ENCODE peak calls at places on chromosomes 16 and 17, in eight cellular contexts. One of them, this sample, is unnamed.

GRCh38 chr16:17635183-17635582 is 164.4 kb upstream of the XYLT1 start:
- DNase-seq in astrocyte of the spinal cord: no peak
- DNase-seq in effector memory CD4-positive, alpha-beta T cell: no peak
- DNase-seq in T-helper 1 cell: no peak
- DNase-seq in stimulated activated CD4-positive, alpha-beta T cell treated with anti-CD3 and anti-CD28 coated beads, Interleukin-15, amount 100 ng/mL, for 24 hours: no peak
- DNase-seq in GM23248: no peak
- DNase-seq in anterior cingulate cortex: no peak
- DNase-seq in H54: no peak
- DNase-seq in this sample: no peak

GRCh38 chr16:88289549-88290344 is 93.0 kb upstream of the ZNF469 start:
- DNase-seq in anterior cingulate cortex: no peak
- DNase-seq in astrocyte of the spinal cord: no peak
- DNase-seq in T-helper 1 cell: no peak
- DNase-seq in H54: no peak
- DNase-seq in stimulated activated CD4-positive, alpha-beta T cell treated with anti-CD3 and anti-CD28 coated beads, Interleukin-15, amount 100 ng/mL, for 24 hours: no peak
- DNase-seq in effector memory CD4-positive, alpha-beta T cell: no peak
- DNase-seq in GM23248: peak
- DNase-seq in this sample: no peak

GRCh38 chr17:21213491-21214014 is 408 bp downstream of the TMEM11 start:
- DNase-seq in stimulated activated CD4-positive, alpha-beta T cell treated with anti-CD3 and anti-CD28 coated beads, Interleukin-15, amount 100 ng/mL, for 24 hours: peak
- DNase-seq in T-helper 1 cell: no peak
- DNase-seq in H54: peak
- DNase-seq in anterior cingulate cortex: no peak
- DNase-seq in effector memory CD4-positive, alpha-beta T cell: peak
- DNase-seq in GM23248: peak
- DNase-seq in astrocyte of the spinal cord: no peak
- DNase-seq in this sample: no peak

GRCh38 chr17:431494-431893 is 78.9 kb upstream of the RPH3AL start:
- DNase-seq in anterior cingulate cortex: no peak
- DNase-seq in GM23248: no peak
- DNase-seq in T-helper 1 cell: no peak
- DNase-seq in astrocyte of the spinal cord: no peak
- DNase-seq in H54: no peak
- DNase-seq in stimulated activated CD4-positive, alpha-beta T cell treated with anti-CD3 and anti-CD28 coated beads, Interleukin-15, amount 100 ng/mL, for 24 hours: no peak
- DNase-seq in effector memory CD4-positive, alpha-beta T cell: no peak
- DNase-seq in this sample: no peak

GRCh38 chr17:29592850-29593545 is at the start of gene ANKRD13B:
- DNase-seq in H54: no peak
- DNase-seq in effector memory CD4-positive, alpha-beta T cell: no peak
- DNase-seq in stimulated activated CD4-positive, alpha-beta T cell treated with anti-CD3 and anti-CD28 coated beads, Interleukin-15, amount 100 ng/mL, for 24 hours: peak
- DNase-seq in anterior cingulate cortex: peak
- DNase-seq in GM23248: peak
- DNase-seq in T-helper 1 cell: peak
- DNase-seq in astrocyte of the spinal cord: no peak
- DNase-seq in this sample: peak

GRCh38 chr17:75834279-75834920 is 9.8 kb downstream of the UNC13D start:
- DNase-seq in astrocyte of the spinal cord: no peak
- DNase-seq in stimulated activated CD4-positive, alpha-beta T cell treated with anti-CD3 and anti-CD28 coated beads, Interleukin-15, amount 100 ng/mL, for 24 hours: no peak
- DNase-seq in anterior cingulate cortex: no peak
- DNase-seq in GM23248: no peak
- DNase-seq in effector memory CD4-positive, alpha-beta T cell: no peak
- DNase-seq in H54: no peak
- DNase-seq in T-helper 1 cell: no peak
- DNase-seq in this sample: no peak

GRCh38 chr17:82817947-82818346 is 21.9 kb downstream of the ZNF750 start:
- DNase-seq in stimulated activated CD4-positive, alpha-beta T cell treated with anti-CD3 and anti-CD28 coated beads, Interleukin-15, amount 100 ng/mL, for 24 hours: no peak
- DNase-seq in anterior cingulate cortex: no peak
- DNase-seq in GM23248: peak
- DNase-seq in astrocyte of the spinal cord: peak
- DNase-seq in T-helper 1 cell: no peak
- DNase-seq in effector memory CD4-positive, alpha-beta T cell: no peak
- DNase-seq in H54: no peak
- DNase-seq in this sample: no peak

GRCh38 chr17:80111702-80112470 is 10.5 kb downstream of the GAA start:
- DNase-seq in T-helper 1 cell: no peak
- DNase-seq in stimulated activated CD4-positive, alpha-beta T cell treated with anti-CD3 and anti-CD28 coated beads, Interleukin-15, amount 100 ng/mL, for 24 hours: no peak
- DNase-seq in H54: no peak
- DNase-seq in anterior cingulate cortex: no peak
- DNase-seq in effector memory CD4-positive, alpha-beta T cell: no peak
- DNase-seq in astrocyte of the spinal cord: no peak
- DNase-seq in GM23248: no peak
- DNase-seq in this sample: no peak

GRCh38 chr17:48715496-48716399 is 6.6 kb downstream of the PRAC1 start:
- DNase-seq in astrocyte of the spinal cord: no peak
- DNase-seq in anterior cingulate cortex: no peak
- DNase-seq in GM23248: no peak
- DNase-seq in T-helper 1 cell: no peak
- DNase-seq in stimulated activated CD4-positive, alpha-beta T cell treated with anti-CD3 and anti-CD28 coated beads, Interleukin-15, amount 100 ng/mL, for 24 hours: no peak
- DNase-seq in H54: no peak
- DNase-seq in effector memory CD4-positive, alpha-beta T cell: no peak
- DNase-seq in this sample: no peak

GRCh38 chr17:44987194-44987882 is 19.2 kb upstream of the C1QL1 start:
- DNase-seq in astrocyte of the spinal cord: no peak
- DNase-seq in T-helper 1 cell: no peak
- DNase-seq in stimulated activated CD4-positive, alpha-beta T cell treated with anti-CD3 and anti-CD28 coated beads, Interleukin-15, amount 100 ng/mL, for 24 hours: no peak
- DNase-seq in H54: no peak
- DNase-seq in anterior cingulate cortex: no peak
- DNase-seq in GM23248: peak
- DNase-seq in effector memory CD4-positive, alpha-beta T cell: no peak
- DNase-seq in this sample: no peak

GRCh38 chr16:86305440-86305839 is 204.9 kb upstream of the FOXF1 start:
- DNase-seq in stimulated activated CD4-positive, alpha-beta T cell treated with anti-CD3 and anti-CD28 coated beads, Interleukin-15, amount 100 ng/mL, for 24 hours: no peak
- DNase-seq in GM23248: no peak
- DNase-seq in effector memory CD4-positive, alpha-beta T cell: no peak
- DNase-seq in anterior cingulate cortex: no peak
- DNase-seq in H54: no peak
- DNase-seq in astrocyte of the spinal cord: no peak
- DNase-seq in T-helper 1 cell: no peak
- DNase-seq in this sample: no peak

GRCh38 chr17:80158846-80159245 is 11.0 kb upstream of the CARD14 start:
- DNase-seq in GM23248: no peak
- DNase-seq in stimulated activated CD4-positive, alpha-beta T cell treated with anti-CD3 and anti-CD28 coated beads, Interleukin-15, amount 100 ng/mL, for 24 hours: no peak
- DNase-seq in effector memory CD4-positive, alpha-beta T cell: no peak
- DNase-seq in anterior cingulate cortex: no peak
- DNase-seq in T-helper 1 cell: no peak
- DNase-seq in H54: no peak
- DNase-seq in astrocyte of the spinal cord: no peak
- DNase-seq in this sample: no peak

GRCh38 chr17:4849011-4849536 is 15.9 kb downstream of the MINK1 start:
- DNase-seq in H54: no peak
- DNase-seq in GM23248: peak
- DNase-seq in T-helper 1 cell: no peak
- DNase-seq in anterior cingulate cortex: no peak
- DNase-seq in effector memory CD4-positive, alpha-beta T cell: no peak
- DNase-seq in astrocyte of the spinal cord: no peak
- DNase-seq in stimulated activated CD4-positive, alpha-beta T cell treated with anti-CD3 and anti-CD28 coated beads, Interleukin-15, amount 100 ng/mL, for 24 hours: no peak
- DNase-seq in this sample: no peak

GRCh38 chr17:71349908-71350600 is 770.8 kb upstream of the SOX9 start:
- DNase-seq in anterior cingulate cortex: no peak
- DNase-seq in T-helper 1 cell: no peak
- DNase-seq in stimulated activated CD4-positive, alpha-beta T cell treated with anti-CD3 and anti-CD28 coated beads, Interleukin-15, amount 100 ng/mL, for 24 hours: no peak
- DNase-seq in H54: no peak
- DNase-seq in astrocyte of the spinal cord: no peak
- DNase-seq in effector memory CD4-positive, alpha-beta T cell: no peak
- DNase-seq in GM23248: peak
- DNase-seq in this sample: no peak

GRCh38 chr16:9219811-9220210 is 128.4 kb downstream of the HAPSTR1 start:
- DNase-seq in stimulated activated CD4-positive, alpha-beta T cell treated with anti-CD3 and anti-CD28 coated beads, Interleukin-15, amount 100 ng/mL, for 24 hours: no peak
- DNase-seq in T-helper 1 cell: no peak
- DNase-seq in H54: no peak
- DNase-seq in GM23248: no peak
- DNase-seq in astrocyte of the spinal cord: no peak
- DNase-seq in effector memory CD4-positive, alpha-beta T cell: no peak
- DNase-seq in anterior cingulate cortex: no peak
- DNase-seq in this sample: no peak

GRCh38 chr17:76188213-76189060 is 47.4 kb upstream of the FOXJ1 start:
- DNase-seq in T-helper 1 cell: no peak
- DNase-seq in anterior cingulate cortex: no peak
- DNase-seq in astrocyte of the spinal cord: no peak
- DNase-seq in H54: no peak
- DNase-seq in GM23248: no peak
- DNase-seq in effector memory CD4-positive, alpha-beta T cell: no peak
- DNase-seq in stimulated activated CD4-positive, alpha-beta T cell treated with anti-CD3 and anti-CD28 coated beads, Interleukin-15, amount 100 ng/mL, for 24 hours: no peak
- DNase-seq in this sample: no peak

GRCh38 chr16:56336711-56337110 is 88.6 kb downstream of the AMFR start:
- DNase-seq in effector memory CD4-positive, alpha-beta T cell: no peak
- DNase-seq in GM23248: no peak
- DNase-seq in astrocyte of the spinal cord: no peak
- DNase-seq in stimulated activated CD4-positive, alpha-beta T cell treated with anti-CD3 and anti-CD28 coated beads, Interleukin-15, amount 100 ng/mL, for 24 hours: no peak
- DNase-seq in T-helper 1 cell: no peak
- DNase-seq in anterior cingulate cortex: no peak
- DNase-seq in H54: no peak
- DNase-seq in this sample: no peak

GRCh38 chr16:373848-374615 is 3.7 kb upstream of the MRPL28 start:
- DNase-seq in effector memory CD4-positive, alpha-beta T cell: no peak
- DNase-seq in astrocyte of the spinal cord: no peak
- DNase-seq in GM23248: no peak
- DNase-seq in anterior cingulate cortex: no peak
- DNase-seq in T-helper 1 cell: no peak
- DNase-seq in stimulated activated CD4-positive, alpha-beta T cell treated with anti-CD3 and anti-CD28 coated beads, Interleukin-15, amount 100 ng/mL, for 24 hours: no peak
- DNase-seq in H54: no peak
- DNase-seq in this sample: no peak

GRCh38 chr17:29565643-29566472 is 979 bp downstream of the ABHD15 start:
- DNase-seq in anterior cingulate cortex: no peak
- DNase-seq in stimulated activated CD4-positive, alpha-beta T cell treated with anti-CD3 and anti-CD28 coated beads, Interleukin-15, amount 100 ng/mL, for 24 hours: peak
- DNase-seq in T-helper 1 cell: peak
- DNase-seq in GM23248: peak
- DNase-seq in effector memory CD4-positive, alpha-beta T cell: peak
- DNase-seq in astrocyte of the spinal cord: no peak
- DNase-seq in H54: no peak
- DNase-seq in this sample: no peak

GRCh38 chr17:37829446-37830142 is 84.7 kb upstream of the HNF1B start:
- DNase-seq in effector memory CD4-positive, alpha-beta T cell: no peak
- DNase-seq in stimulated activated CD4-positive, alpha-beta T cell treated with anti-CD3 and anti-CD28 coated beads, Interleukin-15, amount 100 ng/mL, for 24 hours: no peak
- DNase-seq in GM23248: no peak
- DNase-seq in H54: no peak
- DNase-seq in astrocyte of the spinal cord: no peak
- DNase-seq in anterior cingulate cortex: no peak
- DNase-seq in T-helper 1 cell: no peak
- DNase-seq in this sample: no peak

GRCh38 chr16:30786936-30787612 is at the start of gene ZNF629:
- DNase-seq in astrocyte of the spinal cord: peak
- DNase-seq in stimulated activated CD4-positive, alpha-beta T cell treated with anti-CD3 and anti-CD28 coated beads, Interleukin-15, amount 100 ng/mL, for 24 hours: peak
- DNase-seq in GM23248: peak
- DNase-seq in H54: peak
- DNase-seq in anterior cingulate cortex: peak
- DNase-seq in T-helper 1 cell: no peak
- DNase-seq in effector memory CD4-positive, alpha-beta T cell: no peak
- DNase-seq in this sample: no peak

GRCh38 chr17:63774141-63774981 is at the start of gene DDX42:
- DNase-seq in stimulated activated CD4-positive, alpha-beta T cell treated with anti-CD3 and anti-CD28 coated beads, Interleukin-15, amount 100 ng/mL, for 24 hours: no peak
- DNase-seq in H54: peak
- DNase-seq in effector memory CD4-positive, alpha-beta T cell: peak
- DNase-seq in T-helper 1 cell: no peak
- DNase-seq in astrocyte of the spinal cord: peak
- DNase-seq in anterior cingulate cortex: peak
- DNase-seq in GM23248: peak
- DNase-seq in this sample: no peak

GRCh38 chr17:29596811-29597210 is 3.9 kb downstream of the ANKRD13B start:
- DNase-seq in anterior cingulate cortex: no peak
- DNase-seq in T-helper 1 cell: no peak
- DNase-seq in stimulated activated CD4-positive, alpha-beta T cell treated with anti-CD3 and anti-CD28 coated beads, Interleukin-15, amount 100 ng/mL, for 24 hours: no peak
- DNase-seq in GM23248: no peak
- DNase-seq in astrocyte of the spinal cord: no peak
- DNase-seq in effector memory CD4-positive, alpha-beta T cell: no peak
- DNase-seq in H54: no peak
- DNase-seq in this sample: no peak

GRCh38 chr17:35596530-35597233 is 9.6 kb downstream of the AP2B1 start:
- DNase-seq in stimulated activated CD4-positive, alpha-beta T cell treated with anti-CD3 and anti-CD28 coated beads, Interleukin-15, amount 100 ng/mL, for 24 hours: no peak
- DNase-seq in astrocyte of the spinal cord: no peak
- DNase-seq in effector memory CD4-positive, alpha-beta T cell: no peak
- DNase-seq in GM23248: no peak
- DNase-seq in anterior cingulate cortex: no peak
- DNase-seq in T-helper 1 cell: no peak
- DNase-seq in H54: no peak
- DNase-seq in this sample: no peak

GRCh38 chr17:81493198-81494038 is 19.2 kb downstream of the ACTG1 start:
- DNase-seq in T-helper 1 cell: no peak
- DNase-seq in stimulated activated CD4-positive, alpha-beta T cell treated with anti-CD3 and anti-CD28 coated beads, Interleukin-15, amount 100 ng/mL, for 24 hours: no peak
- DNase-seq in GM23248: no peak
- DNase-seq in effector memory CD4-positive, alpha-beta T cell: no peak
- DNase-seq in anterior cingulate cortex: no peak
- DNase-seq in H54: no peak
- DNase-seq in astrocyte of the spinal cord: no peak
- DNase-seq in this sample: no peak

GRCh38 chr17:77828749-77829539 is 129.6 kb upstream of the TNRC6C start:
- DNase-seq in anterior cingulate cortex: no peak
- DNase-seq in effector memory CD4-positive, alpha-beta T cell: no peak
- DNase-seq in astrocyte of the spinal cord: no peak
- DNase-seq in H54: no peak
- DNase-seq in T-helper 1 cell: no peak
- DNase-seq in stimulated activated CD4-positive, alpha-beta T cell treated with anti-CD3 and anti-CD28 coated beads, Interleukin-15, amount 100 ng/mL, for 24 hours: no peak
- DNase-seq in GM23248: no peak
- DNase-seq in this sample: no peak

GRCh38 chr17:31627960-31628359 is 231.1 kb downstream of the COPRS start:
- DNase-seq in T-helper 1 cell: no peak
- DNase-seq in effector memory CD4-positive, alpha-beta T cell: no peak
- DNase-seq in stimulated activated CD4-positive, alpha-beta T cell treated with anti-CD3 and anti-CD28 coated beads, Interleukin-15, amount 100 ng/mL, for 24 hours: no peak
- DNase-seq in H54: peak
- DNase-seq in anterior cingulate cortex: no peak
- DNase-seq in astrocyte of the spinal cord: peak
- DNase-seq in GM23248: peak
- DNase-seq in this sample: no peak

GRCh38 chr17:30388321-30389179 is 9.8 kb downstream of the CPD start:
- DNase-seq in GM23248: no peak
- DNase-seq in astrocyte of the spinal cord: no peak
- DNase-seq in stimulated activated CD4-positive, alpha-beta T cell treated with anti-CD3 and anti-CD28 coated beads, Interleukin-15, amount 100 ng/mL, for 24 hours: no peak
- DNase-seq in anterior cingulate cortex: no peak
- DNase-seq in H54: no peak
- DNase-seq in T-helper 1 cell: no peak
- DNase-seq in effector memory CD4-positive, alpha-beta T cell: no peak
- DNase-seq in this sample: no peak

GRCh38 chr17:1830288-1830687 is 483 bp downstream of the RPA1 start:
- DNase-seq in H54: peak
- DNase-seq in stimulated activated CD4-positive, alpha-beta T cell treated with anti-CD3 and anti-CD28 coated beads, Interleukin-15, amount 100 ng/mL, for 24 hours: peak
- DNase-seq in anterior cingulate cortex: no peak
- DNase-seq in T-helper 1 cell: peak
- DNase-seq in GM23248: peak
- DNase-seq in effector memory CD4-positive, alpha-beta T cell: no peak
- DNase-seq in astrocyte of the spinal cord: peak
- DNase-seq in this sample: no peak

GRCh38 chr17:48746916-48747444 is 18.4 kb upstream of the HOXB13 start:
- DNase-seq in H54: no peak
- DNase-seq in GM23248: no peak
- DNase-seq in stimulated activated CD4-positive, alpha-beta T cell treated with anti-CD3 and anti-CD28 coated beads, Interleukin-15, amount 100 ng/mL, for 24 hours: no peak
- DNase-seq in anterior cingulate cortex: no peak
- DNase-seq in T-helper 1 cell: no peak
- DNase-seq in effector memory CD4-positive, alpha-beta T cell: no peak
- DNase-seq in astrocyte of the spinal cord: no peak
- DNase-seq in this sample: no peak

GRCh38 chr17:81124377-81124776 is 40.9 kb upstream of the PVALEF start:
- DNase-seq in T-helper 1 cell: no peak
- DNase-seq in GM23248: no peak
- DNase-seq in anterior cingulate cortex: no peak
- DNase-seq in stimulated activated CD4-positive, alpha-beta T cell treated with anti-CD3 and anti-CD28 coated beads, Interleukin-15, amount 100 ng/mL, for 24 hours: no peak
- DNase-seq in astrocyte of the spinal cord: no peak
- DNase-seq in effector memory CD4-positive, alpha-beta T cell: no peak
- DNase-seq in H54: no peak
- DNase-seq in this sample: no peak

GRCh38 chr17:17505610-17506171 is 9.5 kb upstream of the RASD1 start:
- DNase-seq in anterior cingulate cortex: no peak
- DNase-seq in astrocyte of the spinal cord: no peak
- DNase-seq in effector memory CD4-positive, alpha-beta T cell: no peak
- DNase-seq in H54: no peak
- DNase-seq in stimulated activated CD4-positive, alpha-beta T cell treated with anti-CD3 and anti-CD28 coated beads, Interleukin-15, amount 100 ng/mL, for 24 hours: no peak
- DNase-seq in T-helper 1 cell: no peak
- DNase-seq in GM23248: no peak
- DNase-seq in this sample: no peak

GRCh38 chr17:46192484-46193245 is 564 bp downstream of the KANSL1 start:
- DNase-seq in effector memory CD4-positive, alpha-beta T cell: peak
- DNase-seq in astrocyte of the spinal cord: peak
- DNase-seq in T-helper 1 cell: peak
- DNase-seq in H54: peak
- DNase-seq in GM23248: peak
- DNase-seq in anterior cingulate cortex: peak
- DNase-seq in stimulated activated CD4-positive, alpha-beta T cell treated with anti-CD3 and anti-CD28 coated beads, Interleukin-15, amount 100 ng/mL, for 24 hours: peak
- DNase-seq in this sample: peak

GRCh38 chr17:39794249-39794970 is 56.7 kb downstream of the GRB7 start:
- DNase-seq in stimulated activated CD4-positive, alpha-beta T cell treated with anti-CD3 and anti-CD28 coated beads, Interleukin-15, amount 100 ng/mL, for 24 hours: peak
- DNase-seq in T-helper 1 cell: peak
- DNase-seq in H54: no peak
- DNase-seq in effector memory CD4-positive, alpha-beta T cell: no peak
- DNase-seq in GM23248: no peak
- DNase-seq in anterior cingulate cortex: no peak
- DNase-seq in astrocyte of the spinal cord: no peak
- DNase-seq in this sample: no peak

This sample was measured in DMS 273 treated with DMSO at 0.1 percent for 48 hours.